ENCODE peak calls at places on chromosome 18, in nine cellular contexts. Y is HCT116, A is uterus, L is ovary, U is K562, O is Peyer's patch, I is heart left ventricle, R is stomach, D is gastrocnemius medialis. M is an unnamed sample.

GRCh38 chr18:72542993-72543361 is 1.2 kb downstream of the CBLN2 start:
- DNase-seq in I (no peak), D (no peak), A (no peak), U (no peak), L (no peak), O (no peak), Y (no peak), R (no peak), M (no peak)

GRCh38 chr18:55078289-55078916 is 119.1 kb upstream of the CCDC68 start:
- DNase-seq in O (no peak), D (no peak), Y (no peak), L (no peak), A (no peak), U (no peak), R (no peak), I (no peak), M (no peak)

GRCh38 chr18:25953111-25953510 is 137.3 kb downstream of the SS18 start:
- DNase-seq in I (no peak), L (no peak), O (no peak), A (no peak), D (no peak), U (no peak), Y (no peak), R (no peak), M (no peak)

GRCh38 chr18:6370886-6371635 is 43.6 kb downstream of the L3MBTL4 start:
- DNase-seq in L (no peak), A (no peak), O (no peak), U (no peak), D (no peak), Y (no peak), I (no peak), R (peak; percentile 82), M (no peak)

GRCh38 chr18:9428862-9429661 is 46.3 kb upstream of the RALBP1 start:
- DNase-seq in R (no peak), I (no peak), Y (no peak), D (no peak), O (no peak), A (no peak), U (no peak), L (no peak), M (no peak)

GRCh38 chr18:48659188-48660009 is 120.6 kb downstream of the CTIF start:
- DNase-seq in U (no peak), A (no peak), I (no peak), D (no peak), L (no peak), Y (no peak), O (no peak), R (peak; percentile 21), M (no peak)

GRCh38 chr18:32378705-32379104 is 92.0 kb downstream of the GAREM1 start:
- DNase-seq in U (no peak), Y (no peak), D (no peak), L (no peak), A (no peak), R (peak; percentile 75), I (no peak), O (no peak), M (peak; percentile 58)

GRCh38 chr18:57443716-57444115 is 8.5 kb downstream of the ONECUT2 start:
- DNase-seq in R (no peak), A (no peak), Y (no peak), I (no peak), U (no peak), L (no peak), D (no peak), O (no peak), M (no peak)

GRCh38 chr18:46324556-46324955 is 220.4 kb downstream of the HAUS1 start:
- DNase-seq in O (no peak), I (no peak), L (no peak), A (no peak), Y (peak; percentile 56), U (peak; percentile 26), R (no peak), D (no peak), M (no peak)

GRCh38 chr18:8695932-8696510 is 9.3 kb upstream of the MTCL1 start:
- DNase-seq in L (no peak), I (no peak), R (no peak), A (no peak), D (no peak), Y (no peak), O (no peak), U (no peak), M (no peak)

GRCh38 chr18:27473359-27473758 is 288.3 kb upstream of the CHST9 start:
- DNase-seq in D (no peak), A (no peak), I (no peak), O (no peak), U (no peak), Y (no peak), R (no peak), L (no peak), M (no peak)

GRCh38 chr18:71036783-71037182 is 747.9 kb downstream of the SOCS6 start:
- DNase-seq in I (no peak), U (no peak), Y (no peak), R (no peak), A (no peak), D (no peak), L (no peak), O (no peak), M (no peak)

GRCh38 chr18:52499646-52500045 is 159.6 kb downstream of the DCC start:
- DNase-seq in I (no peak), U (no peak), O (no peak), L (no peak), R (no peak), Y (no peak), A (no peak), D (no peak), M (no peak)
- H3K27ac ChIP-seq in I (no peak overlapping the region), U (no peak overlapping the region), O (no peak overlapping the region), L (no peak overlapping the region), R (no peak overlapping the region), Y (no peak overlapping the region), A (no peak overlapping the region), D (no peak overlapping the region), M (no peak overlapping the region)

GRCh38 chr18:13611616-13612110 is 114.7 kb downstream of the FAM210A start:
- DNase-seq in Y (no peak), U (no peak), I (peak; percentile 67), D (peak; percentile 25), A (peak; percentile 50), L (no peak), O (peak; percentile 65), R (no peak), M (no peak)

GRCh38 chr18:13613099-13613498 is 113.3 kb downstream of the FAM210A start:
- DNase-seq in L (no peak), O (no peak), I (no peak), A (no peak), D (no peak), Y (no peak), R (no peak), U (no peak), M (no peak)

GRCh38 chr18:13611058-13611615 is 115.2 kb downstream of the FAM210A start:
- DNase-seq in L (no peak), Y (no peak), U (no peak), I (peak; percentile 75), D (peak; percentile 38), O (peak; percentile 75), A (peak; percentile 52), R (no peak), M (no peak)

GRCh38 chr18:13613591-13614317 is 112.6 kb downstream of the FAM210A start:
- DNase-seq in D (no peak), Y (no peak), I (no peak), O (peak; percentile 68), L (no peak), R (no peak), A (no peak), U (no peak), M (no peak)

DNA sequence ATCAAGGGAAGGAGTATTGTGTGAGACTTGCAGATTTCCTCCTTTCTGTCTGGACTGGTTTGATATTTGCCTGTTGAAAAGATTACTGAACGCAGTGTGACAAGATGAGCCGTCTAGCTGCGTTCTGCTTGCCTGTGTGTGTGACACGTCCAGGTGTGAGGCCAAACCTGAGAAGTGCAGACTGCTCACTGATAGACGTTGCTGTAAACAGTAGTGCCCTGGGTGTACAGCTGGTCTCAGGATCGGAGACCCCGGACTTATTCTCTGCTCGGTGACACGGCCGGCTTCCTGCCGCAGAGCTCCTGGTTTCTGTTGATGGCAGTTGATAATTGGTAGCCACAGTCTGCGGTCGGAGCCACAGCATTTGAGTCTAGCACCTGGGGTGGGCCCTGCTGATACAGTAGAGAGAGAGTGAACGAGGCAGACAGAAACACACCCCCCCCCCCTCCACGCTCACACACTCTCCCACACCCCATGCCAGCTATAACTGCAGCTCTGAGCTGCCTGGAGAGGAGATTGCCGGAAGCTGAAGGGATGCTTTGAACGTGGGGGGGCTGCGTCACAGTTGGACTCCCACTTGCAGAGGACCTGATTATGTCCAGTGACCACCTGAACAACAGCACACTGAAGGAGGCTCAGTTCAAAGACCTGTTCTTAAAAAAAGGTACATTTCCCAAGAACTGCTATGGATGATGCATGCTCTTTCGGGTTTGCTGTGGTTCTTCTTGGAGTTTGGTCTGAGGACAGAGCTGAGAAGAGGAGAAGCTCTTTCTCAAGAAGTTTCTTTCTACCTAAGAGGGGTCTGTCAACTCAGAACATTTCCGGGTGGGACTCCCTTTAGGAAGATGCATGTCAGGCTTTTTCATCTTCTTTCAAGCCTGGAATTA is 114.0 kb downstream of the FAM210A start:
- DNase-seq in U (no peak), I (no peak), L (no peak), D (no peak), Y (no peak), R (peak; percentile 44), A (no peak), O (peak; percentile 95), M (peak; percentile 52)
- TF ChIP-seq POLR2A in U (no peak), I (no peak), L (no peak), D (no peak), Y (no peak), R (no peak), A (no peak), O (no peak), M (no peak)

GRCh38 chr18:22370414-22370813 is 47.3 kb downstream of the CTAGE1 start:
- DNase-seq in L (no peak), U (no peak), Y (no peak), A (no peak), O (no peak), R (no peak), D (no peak), I (no peak), M (no peak)

GRCh38 chr18:22363867-22364463 is 53.8 kb downstream of the CTAGE1 start:
- DNase-seq in D (no peak), U (no peak), R (no peak), I (no peak), O (no peak), Y (no peak), A (no peak), L (no peak), M (no peak)

DNA sequence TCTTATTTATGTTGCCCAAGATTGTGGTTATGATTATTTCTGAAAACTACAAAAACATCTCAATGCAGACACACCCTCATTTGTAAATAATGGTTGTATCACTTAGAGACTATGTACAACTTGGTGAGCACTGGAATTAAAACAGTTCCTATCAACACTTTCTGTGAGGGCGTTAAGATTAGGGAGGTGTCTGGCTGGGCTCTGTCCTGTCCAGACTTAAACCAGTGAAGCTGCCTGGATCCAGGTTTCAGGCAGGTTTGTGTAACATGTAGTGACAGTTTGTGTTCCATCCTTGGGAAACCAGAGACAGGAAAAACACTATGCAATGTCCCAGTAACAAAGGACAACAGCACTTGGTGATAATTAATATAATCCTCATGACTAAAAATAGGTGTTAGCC is 49.6 kb downstream of the CTAGE1 start:
- DNase-seq in I (no peak), L (no peak), Y (no peak), O (no peak), U (no peak), R (no peak), A (no peak), D (no peak), M (no peak)
- H3K36me3 ChIP-seq in I (no peaks in the 10 kb centered on the region), L (no peaks in the 10 kb centered on the region), Y (no peaks in the 10 kb centered on the region), O (no peaks in the 10 kb centered on the region), U (no peaks in the 10 kb centered on the region), R (no peaks in the 10 kb centered on the region), A (no peaks in the 10 kb centered on the region), D (no peaks in the 10 kb centered on the region), M (no peaks in the 10 kb centered on the region)

GRCh38 chr18:67518566-67518965 is 2.0 kb upstream of the DSEL start:
- DNase-seq in R (no peak), L (no peak), A (no peak), O (no peak), Y (no peak), D (no peak), I (no peak), U (no peak), M (no peak)
- H3K27ac ChIP-seq in R (no peak overlapping the region), L (no peak overlapping the region), A (peak overlapping the region; percentile 80), O (no peak overlapping the region), Y (no peak overlapping the region), D (no peak overlapping the region), I (no peak overlapping the region), U (no peak overlapping the region), M (no peak overlapping the region)

M was measured in adrenal gland.